ENCODE peak calls at places on chromosome 19, in six cellular contexts. L is transverse colon, A is prostate gland, C is pancreas, R is fibroblast of lung, E is psoas muscle. H is an unnamed sample.

GRCh38 chr19:54459282-54460229 is 4.0 kb downstream of the LENG9 start:
- DNase-seq in R (no peak), L (no peak), E (peak; percentile 23), A (no peak), C (peak; percentile 89), H (no peak)

GRCh38 chr19:40143612-40144011 is 47.6 kb upstream of the MAP3K10 start:
- DNase-seq in L (peak; percentile 41), A (no peak), C (no peak), R (peak; percentile 24), E (no peak), H (no peak)

GRCh38 chr19:42764836-42765235 is 642 bp downstream of the PSG8 start:
- DNase-seq in E (no peak), L (no peak), C (no peak), R (no peak), A (no peak), H (no peak)

GRCh38 chr19:480016-480855 is 16.1 kb upstream of the MADCAM1 start:
- DNase-seq in L (peak; percentile 77), E (peak; percentile 84), A (peak; percentile 75), R (peak; percentile 42), C (peak; percentile 76), H (no peak)

GRCh38 chr19:44752816-44753618 is 4.5 kb downstream of the BCL3 start:
- DNase-seq in L (peak; percentile 96), R (peak; percentile 98), E (peak; percentile 92), A (peak; percentile 89), C (peak; percentile 97), H (peak; percentile 90)

GRCh38 chr19:42919757-42920079 is 2.0 kb upstream of the PSG6 start:
- DNase-seq in R (no peak), E (no peak), A (no peak), C (no peak), L (no peak), H (no peak)

GRCh38 chr19:31232871-31233270 is 116.4 kb downstream of the TSHZ3 start:
- DNase-seq in R (peak; percentile 97), A (no peak), L (no peak), E (no peak), C (no peak), H (peak; percentile 62)

GRCh38 chr19:52492991-52493470 is 34.4 kb upstream of the ZNF808 start:
- DNase-seq in A (no peak), C (no peak), L (no peak), E (no peak), R (no peak), H (no peak)

GRCh38 chr19:53906211-53907192 is 2.6 kb upstream of the CACNG7 start:
- DNase-seq in C (peak; percentile 15), E (peak; percentile 45), R (no peak), A (no peak), L (peak; percentile 36), H (no peak)

GRCh38 chr19:1491114-1491848 is at the start of gene REEP6:
- DNase-seq in E (no peak), L (no peak), A (no peak), R (no peak), C (no peak), H (no peak)

GRCh38 chr19:32324631-32325215 is 20.7 kb upstream of the ZNF507 start:
- DNase-seq in E (no peak), R (peak; percentile 37), L (no peak), A (no peak), C (no peak), H (no peak)

GRCh38 chr19:21569497-21569870 is 64.1 kb downstream of the ZNF429 start:
- DNase-seq in L (peak; percentile 32), E (no peak), C (peak; percentile 52), A (no peak), R (peak; percentile 57), H (no peak)

GRCh38 chr19:7928741-7929701 is 3.1 kb upstream of the CTXN1 start:
- DNase-seq in R (peak; percentile 85), A (peak; percentile 68), L (no peak), C (peak; percentile 31), E (peak; percentile 64), H (peak; percentile 47)

GRCh38 chr19:38869836-38870607 is 8.1 kb downstream of the RINL start:
- DNase-seq in R (peak; percentile 44), L (peak; percentile 96), E (peak; percentile 87), A (peak; percentile 71), C (peak; percentile 87), H (peak; percentile 44)

GRCh38 chr19:45717983-45718650 is 12.6 kb downstream of the FBXO46 start:
- DNase-seq in L (no peak), A (no peak), C (no peak), E (no peak), R (no peak), H (no peak)

GRCh38 chr19:926595-927043 is 784 bp downstream of the ARID3A start:
- DNase-seq in L (peak; percentile 77), E (peak; percentile 65), R (no peak), A (no peak), C (no peak), H (no peak)

GRCh38 chr19:35114656-35115537 is 726 bp upstream of the FXYD3 start:
- DNase-seq in R (peak; percentile 48), E (peak; percentile 67), C (no peak), A (peak; percentile 84), L (peak; percentile 86), H (peak; percentile 55)

GRCh38 chr19:35115538-35115951 is at the start of gene FXYD3:
- DNase-seq in C (no peak), L (peak; percentile 86), R (no peak), E (no peak), A (no peak), H (peak; percentile 41)

GRCh38 chr19:35117791-35118190 is 2.2 kb downstream of the FXYD3 start:
- DNase-seq in C (no peak), L (peak; percentile 61), R (no peak), E (no peak), A (no peak), H (no peak)

GRCh38 chr19:35117017-35117570 is 1.5 kb downstream of the FXYD3 start:
- DNase-seq in E (no peak), R (no peak), L (no peak), C (no peak), A (no peak), H (no peak)

DNA sequence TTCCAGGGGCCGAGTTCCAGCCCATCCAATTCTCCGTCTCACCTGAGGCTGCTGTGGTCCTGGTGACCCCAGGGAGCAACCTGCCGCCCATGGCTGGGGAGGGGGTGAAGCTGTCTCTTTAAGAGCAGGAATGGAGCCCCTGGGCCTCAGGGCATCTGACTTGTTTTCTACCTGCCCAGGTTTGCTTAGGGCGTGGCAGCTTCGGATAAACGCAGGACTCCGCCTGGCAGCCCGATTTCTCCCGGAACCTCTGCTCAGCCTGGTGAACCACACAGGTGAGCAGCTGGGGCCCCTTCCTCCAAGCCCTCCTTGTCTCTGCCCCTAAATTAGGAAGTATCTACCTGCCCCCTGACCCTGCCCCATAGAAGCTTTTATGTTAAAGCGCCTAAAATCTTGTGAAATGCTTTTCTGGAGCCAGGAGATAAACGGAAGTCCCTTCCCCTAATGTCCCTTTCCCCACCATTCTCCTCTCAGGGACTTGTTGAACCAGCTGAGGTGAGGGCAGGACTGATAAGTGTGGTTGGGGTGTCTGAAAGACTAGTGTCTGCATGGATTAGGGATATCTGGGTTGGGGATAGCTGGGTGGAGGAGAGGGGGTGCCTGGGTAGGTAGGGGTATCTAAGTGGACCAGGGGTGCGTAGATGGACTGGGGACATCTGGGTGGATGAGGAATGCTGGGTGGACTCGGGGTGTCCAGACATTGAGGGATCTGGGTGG is 620 bp downstream of the FXYD3 start:
- DNase-seq in L (peak; percentile 83), E (no peak), R (no peak), A (peak; percentile 76), C (peak; percentile 61), H (peak; percentile 65)
- H3K4me3 ChIP-seq in L (peak overlapping the region; percentile 51), E (no peak overlapping the region), R (no peak overlapping the region), A (peak overlapping the region; percentile 65), C (peak overlapping the region; percentile 0), H (peak overlapping the region; percentile 52)

GRCh38 chr19:50647879-50648615 is 1.2 kb upstream of the C19orf81 start:
- DNase-seq in A (no peak), R (no peak), C (no peak), E (no peak), L (no peak), H (no peak)

GRCh38 chr19:50645107-50645506 is 4.1 kb upstream of the C19orf81 start:
- DNase-seq in L (no peak), C (no peak), R (no peak), E (no peak), A (no peak), H (no peak)

GRCh38 chr19:50648659-50649058 is 586 bp upstream of the C19orf81 start:
- DNase-seq in R (no peak), C (no peak), L (no peak), A (no peak), E (no peak), H (no peak)

GRCh38 chr19:50644315-50644915 is 4.7 kb upstream of the SYT3 start:
- DNase-seq in C (no peak), R (no peak), A (no peak), E (no peak), L (no peak), H (no peak)

GRCh38 chr19:50646074-50646807 is 3.0 kb upstream of the C19orf81 start:
- DNase-seq in L (no peak), E (no peak), A (no peak), R (peak; percentile 26), C (no peak), H (peak; percentile 17)
- H3K27me3 ChIP-seq in L (peaks cover 35% of the 10 kb centered on the region), E (no peaks in the 10 kb centered on the region), A (no peaks in the 10 kb centered on the region), R (no peaks in the 10 kb centered on the region), C (no peaks in the 10 kb centered on the region), H (no peaks in the 10 kb centered on the region)

GRCh38 chr19:14472202-14472961 is 2.8 kb downstream of the PTGER1 start:
- DNase-seq in A (no peak), R (peak; percentile 33), C (no peak), L (peak; percentile 76), E (peak; percentile 76), H (no peak)
- H3K4me3 ChIP-seq in A (no peak overlapping the region), R (no peak overlapping the region), C (no peak overlapping the region), L (no peak overlapping the region), E (peak overlapping the region; percentile 33), H (no peak overlapping the region)

GRCh38 chr19:30175987-30176386 is 196.2 kb upstream of the ZNF536 start:
- DNase-seq in L (no peak), R (no peak), E (no peak), C (no peak), A (no peak), H (no peak)

GRCh38 chr19:30172643-30173242 is 199.4 kb upstream of the ZNF536 start:
- DNase-seq in R (no peak), C (no peak), E (no peak), A (no peak), L (no peak), H (no peak)

GRCh38 chr19:30174791-30175190 is 197.4 kb upstream of the ZNF536 start:
- DNase-seq in C (no peak), L (no peak), R (no peak), E (no peak), A (no peak), H (no peak)

GRCh38 chr19:30173593-30174356 is 198.4 kb upstream of the ZNF536 start:
- DNase-seq in C (peak; percentile 48), E (no peak), L (peak; percentile 41), A (no peak), R (no peak), H (no peak)

DNA sequence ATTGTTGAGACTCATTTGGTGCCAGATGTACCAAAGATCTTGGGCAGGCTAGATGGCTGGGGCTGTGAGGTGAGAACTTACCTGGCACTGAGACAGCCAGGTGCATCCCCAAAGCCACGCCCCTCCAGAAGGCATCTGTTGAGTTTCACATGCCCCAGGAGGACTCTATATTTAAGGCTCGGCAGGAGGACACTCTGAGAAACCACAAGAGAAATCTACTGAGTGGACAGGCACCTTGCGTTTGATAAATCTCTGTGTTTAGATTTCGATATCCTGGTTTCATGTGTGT is 197.9 kb upstream of the ZNF536 start:
- DNase-seq in R (no peak), C (peak; percentile 42), L (no peak), E (no peak), A (no peak), H (no peak)
- H3K27me3 ChIP-seq in R (no peaks in the 10 kb centered on the region), C (no peaks in the 10 kb centered on the region), L (no peaks in the 10 kb centered on the region), E (no peaks in the 10 kb centered on the region), A (no peaks in the 10 kb centered on the region), H (no peaks in the 10 kb centered on the region)

GRCh38 chr19:41328157-41328817 is 18.3 kb downstream of the CCDC97 start:
- DNase-seq in C (no peak), L (no peak), A (no peak), R (peak; percentile 34), E (no peak), H (peak; percentile 52)
- H3K4me3 ChIP-seq in C (no peak overlapping the region), L (no peak overlapping the region), A (no peak overlapping the region), R (no peak overlapping the region), E (peak overlapping the region; percentile 53), H (no peak overlapping the region)